ENCODE peak calls at places on chromosomes 11 and 22, in six cellular contexts. S, H, Z, Y, Q and K are unnamed samples.

GRCh38 chr11:85889676-85890579 is 34.7 kb downstream of the CCDC83 start:
- DNase-seq in S (no peak), H (peak; percentile 17), Z (no peak), Y (peak; percentile 85), Q (peak; percentile 79), K (peak; percentile 90)

GRCh38 chr22:20573830-20574615 is 66.6 kb downstream of the MED15 start:
- DNase-seq in S (no peak), H (no peak), Z (no peak), Y (no peak), Q (no peak), K (no peak)

GRCh38 chr11:10858505-10859360 is 880 bp upstream of the ZBED5 start:
- DNase-seq in S (peak; percentile 70), H (no peak), Z (no peak), Y (no peak), Q (peak; percentile 19), K (peak; percentile 51)

GRCh38 chr11:3637201-3637600 is 4.6 kb downstream of the ART5 start:
- DNase-seq in S (no peak), H (no peak), Z (no peak), Y (no peak), Q (no peak), K (no peak)

GRCh38 chr11:44285756-44286155 is 24.2 kb downstream of the ALX4 start:
- DNase-seq in S (no peak), H (no peak), Z (no peak), Y (no peak), Q (peak; percentile 10), K (no peak)

GRCh38 chr11:76661306-76661751 is 9.2 kb downstream of the LRRC32 start:
- DNase-seq in S (no peak), H (no peak), Z (no peak), Y (no peak), Q (no peak), K (no peak)

GRCh38 chr11:98952110-98952509 is 68.6 kb upstream of the CNTN5 start:
- DNase-seq in S (no peak), H (no peak), Z (no peak), Y (no peak), Q (no peak), K (no peak)

GRCh38 chr22:28032896-28033295 is 113.8 kb upstream of the PITPNB start:
- DNase-seq in S (no peak), H (no peak), Z (no peak), Y (no peak), Q (no peak), K (no peak)

GRCh38 chr11:105168457-105168856 is 28.9 kb upstream of the CARD18 start:
- DNase-seq in S (no peak), H (no peak), Z (no peak), Y (peak; percentile 20), Q (peak; percentile 33), K (no peak)

GRCh38 chr11:19110290-19110689 is 6.7 kb upstream of the ZDHHC13 start:
- DNase-seq in S (no peak), H (no peak), Z (no peak), Y (no peak), Q (no peak), K (no peak)

GRCh38 chr11:118957549-118957948 is 1.5 kb downstream of the UPK2 start:
- DNase-seq in S (no peak), H (no peak), Z (no peak), Y (no peak), Q (no peak), K (no peak)

GRCh38 chr11:57798905-57799559 is 37.4 kb downstream of the CTNND1 start:
- DNase-seq in S (no peak), H (no peak), Z (no peak), Y (peak; percentile 31), Q (peak; percentile 52), K (peak; percentile 42)

GRCh38 chr11:70019576-70020011 is 58.5 kb upstream of the ANO1 start:
- DNase-seq in S (peak; percentile 10), H (no peak), Z (no peak), Y (no peak), Q (peak; percentile 45), K (no peak)

GRCh38 chr22:45991108-45991507 is 14.1 kb upstream of the WNT7B start:
- DNase-seq in S (no peak), H (no peak), Z (no peak), Y (no peak), Q (no peak), K (no peak)

GRCh38 chr11:82872377-82873150 is 27.7 kb downstream of the PRCP start:
- DNase-seq in S (no peak), H (no peak), Z (no peak), Y (no peak), Q (no peak), K (no peak)
- H3K18ac ChIP-seq in S (no peak overlapping the region), H (no peak overlapping the region), Z (no peak overlapping the region), Y (no peak overlapping the region), Q (no peak overlapping the region), K (no peak overlapping the region)

DNA sequence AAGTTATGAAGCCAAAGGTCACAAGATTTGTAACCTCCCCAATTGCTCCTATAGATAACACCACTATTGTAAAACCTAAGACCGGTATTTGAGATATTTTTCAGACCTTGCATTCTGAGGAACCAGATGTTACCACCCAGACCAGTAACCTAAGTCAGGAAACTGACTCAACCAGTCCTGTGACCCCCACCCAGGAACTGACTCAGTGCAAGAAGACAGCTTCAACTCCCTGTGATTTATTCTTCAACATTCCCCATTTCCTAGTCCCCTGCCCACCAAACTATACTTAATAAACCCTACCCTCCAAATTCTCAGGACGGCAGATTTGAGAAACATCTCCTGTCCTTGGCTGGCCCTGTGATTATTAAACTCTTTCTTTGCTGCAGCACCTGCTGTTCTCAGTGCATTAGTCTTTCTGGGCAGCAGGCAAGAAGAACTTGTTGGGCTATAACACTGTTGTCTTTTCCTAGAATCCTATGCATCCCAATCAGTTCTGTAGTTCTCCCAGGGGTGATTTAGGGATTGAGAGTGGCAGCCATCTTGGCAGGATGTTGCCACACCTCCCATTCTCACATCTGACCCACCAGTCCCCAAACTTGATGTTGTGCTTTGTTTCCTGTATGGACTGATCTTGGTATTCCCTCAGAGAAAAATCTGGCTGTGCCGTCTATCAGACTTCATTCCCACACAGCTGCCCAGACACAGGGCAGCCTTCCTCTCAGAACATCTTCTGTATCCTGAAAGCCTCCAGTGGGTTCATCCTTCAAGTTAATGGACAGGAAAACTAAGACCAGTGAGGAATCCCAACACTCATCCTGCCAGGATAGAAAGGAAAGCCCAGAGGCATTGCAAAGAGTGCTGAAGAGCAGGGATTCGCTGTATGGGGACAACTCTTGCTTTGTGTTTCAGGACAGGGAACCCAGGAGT is 104.0 kb downstream of the PDE2A start:
- DNase-seq in S (peak; percentile 19), H (no peak), Z (no peak), Y (peak; percentile 45), Q (peak; percentile 66), K (peak; percentile 59)
- H2AFZ ChIP-seq in S (no peak overlapping the region), H (no peak overlapping the region), Z (no peak overlapping the region), Y (no peak overlapping the region), Q (no peak overlapping the region), K (peak overlapping the region; percentile 52)

DNA sequence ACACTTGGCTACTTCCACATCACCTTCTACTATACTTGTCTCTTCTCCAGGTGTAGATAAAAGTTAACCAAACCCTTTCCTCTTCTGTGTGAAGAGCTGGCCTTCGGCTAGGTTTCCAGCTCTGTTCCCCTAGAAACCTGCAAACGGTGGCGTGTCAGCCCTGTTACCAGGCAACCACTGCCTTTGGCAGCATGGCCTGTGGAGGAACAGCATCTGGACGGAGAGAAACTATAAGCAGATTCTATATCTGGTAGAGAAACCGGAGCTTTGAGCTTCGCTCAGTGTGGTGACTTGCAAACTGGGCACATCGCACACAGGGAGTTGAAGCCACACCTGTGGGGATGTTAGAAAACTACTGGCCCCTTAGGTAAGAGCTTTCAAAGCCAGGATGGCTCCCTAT is 35.9 kb downstream of the ARAP1 start:
- DNase-seq in S (no peak), H (no peak), Z (no peak), Y (peak; percentile 24), Q (peak; percentile 35), K (no peak)
- H3K9ac ChIP-seq in S (no peak overlapping the region), H (no peak overlapping the region), Z (peak overlapping the region; percentile 2), Y (no peak overlapping the region), Q (no peak overlapping the region), K (no peak overlapping the region)

GRCh38 chr11:81840375-81840774 is 893.3 kb downstream of the FAM181B start:
- DNase-seq in S (no peak), H (no peak), Z (no peak), Y (no peak), Q (no peak), K (no peak)
- H3K18ac ChIP-seq in S (no peak overlapping the region), H (no peak overlapping the region), Z (no peak overlapping the region), Y (no peak overlapping the region), Q (no peak overlapping the region), K (no peak overlapping the region)

GRCh38 chr11:35355102-35355749 is 64.1 kb downstream of the SLC1A2 start:
- DNase-seq in S (no peak), H (no peak), Z (no peak), Y (no peak), Q (no peak), K (no peak)

GRCh38 chr11:35348898-35349687 is 70.3 kb downstream of the SLC1A2 start:
- DNase-seq in S (no peak), H (no peak), Z (no peak), Y (no peak), Q (no peak), K (no peak)

GRCh38 chr11:35354644-35355043 is 64.7 kb downstream of the SLC1A2 start:
- DNase-seq in S (no peak), H (no peak), Z (no peak), Y (no peak), Q (peak; percentile 38), K (no peak)

GRCh38 chr11:35349897-35350296 is 69.5 kb downstream of the SLC1A2 start:
- DNase-seq in S (no peak), H (no peak), Z (no peak), Y (no peak), Q (no peak), K (no peak)

GRCh38 chr11:35352107-35352888 is 67.1 kb downstream of the SLC1A2 start:
- DNase-seq in S (no peak), H (no peak), Z (no peak), Y (no peak), Q (peak; percentile 84), K (no peak)
- H2AFZ ChIP-seq in S (no peak overlapping the region), H (no peak overlapping the region), Z (no peak overlapping the region), Y (no peak overlapping the region), Q (peak overlapping the region; percentile 47), K (no peak overlapping the region)

DNA sequence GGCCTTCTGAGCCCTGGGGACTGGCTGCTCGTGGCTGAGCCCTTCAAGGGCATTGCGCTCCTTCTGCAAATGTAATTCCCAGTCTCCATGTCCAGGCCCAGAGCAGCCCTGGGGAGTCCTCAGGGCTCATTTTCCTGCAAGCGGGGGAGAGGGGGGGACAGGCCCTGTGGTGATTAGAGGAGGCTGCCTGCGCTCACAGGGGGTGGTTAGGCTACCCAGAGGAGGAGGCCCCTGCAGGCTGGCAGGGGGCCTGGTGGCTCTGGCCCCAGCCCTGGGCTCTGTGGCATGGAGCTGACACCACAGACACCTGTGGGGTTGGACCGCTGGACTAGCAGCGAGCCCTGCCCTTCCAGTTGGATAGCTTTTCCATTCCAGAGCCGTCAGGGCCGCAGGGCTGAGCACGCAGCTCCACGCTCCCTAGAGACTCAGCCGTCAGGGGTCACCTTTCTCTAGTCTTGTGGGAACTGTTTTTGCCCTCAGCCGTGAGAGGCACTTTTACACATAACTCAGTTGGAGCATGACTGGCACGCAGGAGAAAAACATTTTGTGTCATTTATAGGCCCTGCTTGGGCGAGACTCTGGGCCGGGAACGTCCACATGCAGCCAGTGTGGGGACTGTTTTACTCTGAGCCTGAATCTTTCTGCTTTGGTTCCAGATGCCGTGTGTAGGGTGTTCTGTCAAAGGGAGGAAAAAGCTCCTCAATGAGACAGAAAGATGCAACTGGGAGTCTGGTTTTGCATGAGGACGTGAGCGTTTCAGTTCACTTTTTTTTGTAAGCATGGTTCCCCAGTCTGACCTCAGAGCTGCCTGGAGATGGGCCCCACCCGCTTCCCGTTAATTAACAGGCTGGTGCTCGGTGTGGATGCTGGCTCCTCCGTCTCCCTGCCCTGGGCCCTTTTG is 58.1 kb downstream of the LRP5 start:
- DNase-seq in S (no peak), H (no peak), Z (no peak), Y (peak; percentile 60), Q (no peak), K (peak; percentile 68)
- H3K9ac ChIP-seq in S (no peak overlapping the region), H (no peak overlapping the region), Z (no peak overlapping the region), Y (peak overlapping the region; percentile 7), Q (no peak overlapping the region), K (no peak overlapping the region)